ENCODE peak calls at places on chromosome 5, in nine cellular contexts. R, C, N, A, T, O, K, Z and W are unnamed samples.

GRCh38 chr5:149273950-149274349 is 2.3 kb downstream of the AFAP1L1 start:
- DNase-seq in R (no peak), C (no peak), N (no peak), A (no peak), T (no peak), O (peak; percentile 16), K (no peak), Z (no peak), W (no peak)

GRCh38 chr5:126871441-126871840 is 94.5 kb downstream of the LMNB1 start:
- DNase-seq in R (no peak), C (no peak), N (no peak), A (no peak), T (peak; percentile 61), O (no peak), K (no peak), Z (no peak), W (no peak)

GRCh38 chr5:65334077-65334476 is 147.6 kb downstream of the ADAMTS6 start:
- DNase-seq in R (no peak), C (no peak), N (no peak), A (no peak), T (no peak), O (peak; percentile 31), K (no peak), Z (no peak), W (no peak)

GRCh38 chr5:40554794-40555193 is 124.9 kb upstream of the PTGER4 start:
- DNase-seq in R (no peak), C (no peak), N (no peak), A (no peak), T (no peak), O (no peak), K (no peak), Z (no peak), W (no peak)

GRCh38 chr5:137923856-137924255 is 34.6 kb downstream of the PKD2L2 start:
- DNase-seq in R (no peak), C (no peak), N (no peak), A (no peak), T (peak; percentile 26), O (no peak), K (no peak), Z (no peak), W (no peak)

GRCh38 chr5:176447538-176447981 is 625 bp upstream of the FAF2 start:
- DNase-seq in R (peak; percentile 28), C (no peak), N (no peak), A (no peak), T (no peak), O (no peak), K (no peak), Z (no peak), W (no peak)

GRCh38 chr5:169797577-169797976 is 160.5 kb downstream of the DOCK2 start:
- DNase-seq in R (no peak), C (no peak), N (no peak), A (no peak), T (no peak), O (no peak), K (no peak), Z (no peak), W (no peak)

GRCh38 chr5:39675676-39676075 is 250.9 kb upstream of the DAB2 start:
- DNase-seq in R (no peak), C (no peak), N (no peak), A (no peak), T (peak; percentile 22), O (no peak), K (no peak), Z (no peak), W (no peak)

GRCh38 chr5:137888875-137889759 is at the start of gene PKD2L2:
- DNase-seq in R (no peak), C (peak; percentile 62), N (no peak), A (peak; percentile 91), T (peak; percentile 91), O (peak; percentile 76), K (peak; percentile 40), Z (peak; percentile 67), W (peak; percentile 21)

GRCh38 chr5:35373196-35373696 is 143.0 kb upstream of the PRLR start:
- DNase-seq in R (no peak), C (no peak), N (no peak), A (no peak), T (no peak), O (no peak), K (no peak), Z (no peak), W (no peak)

GRCh38 chr5:40052812-40053211 is 626.9 kb upstream of the PTGER4 start:
- DNase-seq in R (peak; percentile 29), C (no peak), N (no peak), A (no peak), T (peak; percentile 45), O (no peak), K (no peak), Z (no peak), W (no peak)